ENCODE peak calls at places on chromosomes 2 and 18, in eight cellular contexts. One of them, this sample, is unnamed.

GRCh38 chr2:112055833-112056625 is 960 bp downstream of the TMEM87B start:
- DNase-seq in CD14-positive monocyte: peak; percentile 49
- DNase-seq in D721Med: no peak
- DNase-seq in colonic mucosa: peak; percentile 77
- DNase-seq in activated CD8-positive, alpha-beta T cell treated with anti-CD3 and anti-CD28 coated beads for 36 hours: peak; percentile 54
- DNase-seq in cardiac fibroblast: peak; percentile 97
- DNase-seq in OCI-LY7: peak; percentile 66
- DNase-seq in psoas muscle: peak; percentile 78
- DNase-seq in this sample: no peak

GRCh38 chr2:79929624-79930023 is 374.9 kb downstream of the LRRTM1 start:
- DNase-seq in CD14-positive monocyte: no peak
- DNase-seq in D721Med: no peak
- DNase-seq in colonic mucosa: no peak
- DNase-seq in activated CD8-positive, alpha-beta T cell treated with anti-CD3 and anti-CD28 coated beads for 36 hours: no peak
- DNase-seq in cardiac fibroblast: no peak
- DNase-seq in OCI-LY7: no peak
- DNase-seq in psoas muscle: no peak
- DNase-seq in this sample: no peak

GRCh38 chr2:95231723-95232122 is 24.4 kb downstream of the ZNF892 start:
- DNase-seq in CD14-positive monocyte: no peak
- DNase-seq in D721Med: peak; percentile 57
- DNase-seq in colonic mucosa: peak; percentile 74
- DNase-seq in activated CD8-positive, alpha-beta T cell treated with anti-CD3 and anti-CD28 coated beads for 36 hours: peak; percentile 70
- DNase-seq in cardiac fibroblast: peak; percentile 84
- DNase-seq in OCI-LY7: peak; percentile 58
- DNase-seq in psoas muscle: no peak
- DNase-seq in this sample: no peak

GRCh38 chr2:201881382-201881720 is 75.0 kb downstream of the CDK15 start:
- DNase-seq in CD14-positive monocyte: no peak
- DNase-seq in D721Med: no peak
- DNase-seq in colonic mucosa: no peak
- DNase-seq in activated CD8-positive, alpha-beta T cell treated with anti-CD3 and anti-CD28 coated beads for 36 hours: no peak
- DNase-seq in cardiac fibroblast: no peak
- DNase-seq in OCI-LY7: no peak
- DNase-seq in psoas muscle: no peak
- DNase-seq in this sample: no peak

GRCh38 chr18:51659781-51660180 is 462.3 kb upstream of the MEX3C start:
- DNase-seq in CD14-positive monocyte: no peak
- DNase-seq in D721Med: no peak
- DNase-seq in colonic mucosa: no peak
- DNase-seq in activated CD8-positive, alpha-beta T cell treated with anti-CD3 and anti-CD28 coated beads for 36 hours: no peak
- DNase-seq in cardiac fibroblast: no peak
- DNase-seq in OCI-LY7: no peak
- DNase-seq in psoas muscle: no peak
- DNase-seq in this sample: no peak

GRCh38 chr18:23827681-23828080 is 138.4 kb downstream of the LAMA3 start:
- DNase-seq in CD14-positive monocyte: no peak
- DNase-seq in D721Med: no peak
- DNase-seq in colonic mucosa: no peak
- DNase-seq in activated CD8-positive, alpha-beta T cell treated with anti-CD3 and anti-CD28 coated beads for 36 hours: no peak
- DNase-seq in cardiac fibroblast: no peak
- DNase-seq in OCI-LY7: no peak
- DNase-seq in psoas muscle: no peak
- DNase-seq in this sample: no peak

GRCh38 chr18:9849407-9849961 is 36.3 kb upstream of the TXNDC2 start:
- DNase-seq in CD14-positive monocyte: peak; percentile 93
- DNase-seq in D721Med: no peak
- DNase-seq in colonic mucosa: peak; percentile 72
- DNase-seq in activated CD8-positive, alpha-beta T cell treated with anti-CD3 and anti-CD28 coated beads for 36 hours: no peak
- DNase-seq in cardiac fibroblast: peak; percentile 35
- DNase-seq in OCI-LY7: no peak
- DNase-seq in psoas muscle: peak; percentile 90
- DNase-seq in this sample: no peak

GRCh38 chr2:205347899-205348298 is 334.4 kb upstream of the NRP2 start:
- DNase-seq in CD14-positive monocyte: no peak
- DNase-seq in D721Med: no peak
- DNase-seq in colonic mucosa: no peak
- DNase-seq in activated CD8-positive, alpha-beta T cell treated with anti-CD3 and anti-CD28 coated beads for 36 hours: no peak
- DNase-seq in cardiac fibroblast: no peak
- DNase-seq in OCI-LY7: no peak
- DNase-seq in psoas muscle: no peak
- DNase-seq in this sample: no peak

GRCh38 chr18:58230438-58231179 is 186.6 kb downstream of the NEDD4L start:
- DNase-seq in CD14-positive monocyte: no peak
- DNase-seq in D721Med: no peak
- DNase-seq in colonic mucosa: peak; percentile 58
- DNase-seq in activated CD8-positive, alpha-beta T cell treated with anti-CD3 and anti-CD28 coated beads for 36 hours: no peak
- DNase-seq in cardiac fibroblast: no peak
- DNase-seq in OCI-LY7: no peak
- DNase-seq in psoas muscle: no peak
- DNase-seq in this sample: no peak

GRCh38 chr2:134124047-134124753 is 129.7 kb upstream of the MGAT5 start:
- DNase-seq in CD14-positive monocyte: no peak
- DNase-seq in D721Med: no peak
- DNase-seq in colonic mucosa: peak; percentile 77
- DNase-seq in activated CD8-positive, alpha-beta T cell treated with anti-CD3 and anti-CD28 coated beads for 36 hours: no peak
- DNase-seq in cardiac fibroblast: peak; percentile 10
- DNase-seq in OCI-LY7: peak; percentile 27
- DNase-seq in psoas muscle: no peak
- DNase-seq in this sample: no peak

GRCh38 chr2:105675841-105676240 is 68.9 kb upstream of the NCK2 start:
- DNase-seq in CD14-positive monocyte: no peak
- DNase-seq in D721Med: no peak
- DNase-seq in colonic mucosa: no peak
- DNase-seq in activated CD8-positive, alpha-beta T cell treated with anti-CD3 and anti-CD28 coated beads for 36 hours: no peak
- DNase-seq in cardiac fibroblast: no peak
- DNase-seq in OCI-LY7: no peak
- DNase-seq in psoas muscle: no peak
- DNase-seq in this sample: no peak

GRCh38 chr2:99656938-99657337 is 167.1 kb upstream of the REV1 start:
- DNase-seq in CD14-positive monocyte: no peak
- DNase-seq in D721Med: no peak
- DNase-seq in colonic mucosa: no peak
- DNase-seq in activated CD8-positive, alpha-beta T cell treated with anti-CD3 and anti-CD28 coated beads for 36 hours: no peak
- DNase-seq in cardiac fibroblast: peak; percentile 31
- DNase-seq in OCI-LY7: no peak
- DNase-seq in psoas muscle: no peak
- DNase-seq in this sample: no peak

GRCh38 chr2:111200333-111200879 is 79.7 kb downstream of the BCL2L11 start:
- DNase-seq in CD14-positive monocyte: no peak
- DNase-seq in D721Med: no peak
- DNase-seq in colonic mucosa: no peak
- DNase-seq in activated CD8-positive, alpha-beta T cell treated with anti-CD3 and anti-CD28 coated beads for 36 hours: no peak
- DNase-seq in cardiac fibroblast: no peak
- DNase-seq in OCI-LY7: no peak
- DNase-seq in psoas muscle: no peak
- DNase-seq in this sample: no peak

GRCh38 chr2:9292426-9292825 is 85.8 kb downstream of the ASAP2 start:
- DNase-seq in CD14-positive monocyte: no peak
- DNase-seq in D721Med: no peak
- DNase-seq in colonic mucosa: no peak
- DNase-seq in activated CD8-positive, alpha-beta T cell treated with anti-CD3 and anti-CD28 coated beads for 36 hours: no peak
- DNase-seq in cardiac fibroblast: no peak
- DNase-seq in OCI-LY7: no peak
- DNase-seq in psoas muscle: no peak
- DNase-seq in this sample: no peak

GRCh38 chr2:58967736-58968135 is 726.6 kb upstream of the FANCL start:
- DNase-seq in CD14-positive monocyte: no peak
- DNase-seq in D721Med: no peak
- DNase-seq in colonic mucosa: peak; percentile 21
- DNase-seq in activated CD8-positive, alpha-beta T cell treated with anti-CD3 and anti-CD28 coated beads for 36 hours: no peak
- DNase-seq in cardiac fibroblast: no peak
- DNase-seq in OCI-LY7: no peak
- DNase-seq in psoas muscle: no peak
- DNase-seq in this sample: no peak

GRCh38 chr2:20609349-20609994 is 41.4 kb downstream of the HS1BP3 start:
- DNase-seq in CD14-positive monocyte: peak; percentile 43
- DNase-seq in D721Med: no peak
- DNase-seq in colonic mucosa: no peak
- DNase-seq in activated CD8-positive, alpha-beta T cell treated with anti-CD3 and anti-CD28 coated beads for 36 hours: no peak
- DNase-seq in cardiac fibroblast: peak; percentile 88
- DNase-seq in OCI-LY7: no peak
- DNase-seq in psoas muscle: peak; percentile 64
- DNase-seq in this sample: no peak

GRCh38 chr2:172200495-172201085 is 97.9 kb upstream of the DLX2 start:
- DNase-seq in CD14-positive monocyte: no peak
- DNase-seq in D721Med: no peak
- DNase-seq in colonic mucosa: peak; percentile 49
- DNase-seq in activated CD8-positive, alpha-beta T cell treated with anti-CD3 and anti-CD28 coated beads for 36 hours: peak; percentile 34
- DNase-seq in cardiac fibroblast: peak; percentile 57
- DNase-seq in OCI-LY7: no peak
- DNase-seq in psoas muscle: no peak
- DNase-seq in this sample: no peak

GRCh38 chr2:121565389-121566250 is 34.9 kb downstream of the RNU4ATAC start:
- DNase-seq in CD14-positive monocyte: no peak
- DNase-seq in D721Med: no peak
- DNase-seq in colonic mucosa: no peak
- DNase-seq in activated CD8-positive, alpha-beta T cell treated with anti-CD3 and anti-CD28 coated beads for 36 hours: no peak
- DNase-seq in cardiac fibroblast: no peak
- DNase-seq in OCI-LY7: no peak
- DNase-seq in psoas muscle: peak; percentile 68
- DNase-seq in this sample: no peak

GRCh38 chr2:53569957-53570727 is 197.5 kb upstream of the CHAC2 start:
- DNase-seq in CD14-positive monocyte: no peak
- DNase-seq in D721Med: no peak
- DNase-seq in colonic mucosa: no peak
- DNase-seq in activated CD8-positive, alpha-beta T cell treated with anti-CD3 and anti-CD28 coated beads for 36 hours: no peak
- DNase-seq in cardiac fibroblast: no peak
- DNase-seq in OCI-LY7: no peak
- DNase-seq in psoas muscle: no peak
- DNase-seq in this sample: no peak
- TF ChIP-seq CTCF in CD14-positive monocyte: no peak
- TF ChIP-seq CTCF in D721Med: peak; percentile 32
- TF ChIP-seq CTCF in colonic mucosa: no peak
- TF ChIP-seq CTCF in activated CD8-positive, alpha-beta T cell treated with anti-CD3 and anti-CD28 coated beads for 36 hours: no peak
- TF ChIP-seq CTCF in cardiac fibroblast: no peak
- TF ChIP-seq CTCF in OCI-LY7: no peak
- TF ChIP-seq CTCF in psoas muscle: no peak
- TF ChIP-seq CTCF in this sample: no peak

GRCh38 chr2:224059178-224059577 is 20.1 kb upstream of the SERPINE2 start:
- DNase-seq in CD14-positive monocyte: no peak
- DNase-seq in D721Med: no peak
- DNase-seq in colonic mucosa: no peak
- DNase-seq in activated CD8-positive, alpha-beta T cell treated with anti-CD3 and anti-CD28 coated beads for 36 hours: no peak
- DNase-seq in cardiac fibroblast: no peak
- DNase-seq in OCI-LY7: no peak
- DNase-seq in psoas muscle: no peak
- DNase-seq in this sample: no peak

GRCh38 chr2:224055101-224055500 is 16.0 kb upstream of the SERPINE2 start:
- DNase-seq in CD14-positive monocyte: no peak
- DNase-seq in D721Med: no peak
- DNase-seq in colonic mucosa: no peak
- DNase-seq in activated CD8-positive, alpha-beta T cell treated with anti-CD3 and anti-CD28 coated beads for 36 hours: no peak
- DNase-seq in cardiac fibroblast: no peak
- DNase-seq in OCI-LY7: no peak
- DNase-seq in psoas muscle: no peak
- DNase-seq in this sample: no peak

GRCh38 chr2:224060783-224061482 is 21.8 kb upstream of the SERPINE2 start:
- DNase-seq in CD14-positive monocyte: no peak
- DNase-seq in D721Med: no peak
- DNase-seq in colonic mucosa: no peak
- DNase-seq in activated CD8-positive, alpha-beta T cell treated with anti-CD3 and anti-CD28 coated beads for 36 hours: no peak
- DNase-seq in cardiac fibroblast: no peak
- DNase-seq in OCI-LY7: no peak
- DNase-seq in psoas muscle: no peak
- DNase-seq in this sample: no peak

GRCh38 chr2:224056889-224057288 is 17.8 kb upstream of the SERPINE2 start:
- DNase-seq in CD14-positive monocyte: no peak
- DNase-seq in D721Med: no peak
- DNase-seq in colonic mucosa: no peak
- DNase-seq in activated CD8-positive, alpha-beta T cell treated with anti-CD3 and anti-CD28 coated beads for 36 hours: no peak
- DNase-seq in cardiac fibroblast: no peak
- DNase-seq in OCI-LY7: no peak
- DNase-seq in psoas muscle: no peak
- DNase-seq in this sample: no peak

GRCh38 chr2:224058048-224058775 is 19.1 kb upstream of the SERPINE2 start:
- DNase-seq in CD14-positive monocyte: no peak
- DNase-seq in D721Med: no peak
- DNase-seq in colonic mucosa: no peak
- DNase-seq in activated CD8-positive, alpha-beta T cell treated with anti-CD3 and anti-CD28 coated beads for 36 hours: no peak
- DNase-seq in cardiac fibroblast: no peak
- DNase-seq in OCI-LY7: no peak
- DNase-seq in psoas muscle: no peak
- DNase-seq in this sample: no peak
- TF ChIP-seq CTCF in CD14-positive monocyte: no peak
- TF ChIP-seq CTCF in D721Med: no peak
- TF ChIP-seq CTCF in colonic mucosa: no peak
- TF ChIP-seq CTCF in activated CD8-positive, alpha-beta T cell treated with anti-CD3 and anti-CD28 coated beads for 36 hours: no peak
- TF ChIP-seq CTCF in cardiac fibroblast: peak; percentile 27
- TF ChIP-seq CTCF in OCI-LY7: no peak
- TF ChIP-seq CTCF in psoas muscle: no peak
- TF ChIP-seq CTCF in this sample: no peak

GRCh38 chr18:3481696-3482210 is 31.8 kb downstream of the TGIF1 start:
- DNase-seq in CD14-positive monocyte: no peak
- DNase-seq in D721Med: no peak
- DNase-seq in colonic mucosa: peak; percentile 44
- DNase-seq in activated CD8-positive, alpha-beta T cell treated with anti-CD3 and anti-CD28 coated beads for 36 hours: peak; percentile 46
- DNase-seq in cardiac fibroblast: peak; percentile 69
- DNase-seq in OCI-LY7: peak; percentile 74
- DNase-seq in psoas muscle: no peak
- DNase-seq in this sample: no peak
- TF ChIP-seq CTCF in CD14-positive monocyte: peak; percentile 48
- TF ChIP-seq CTCF in D721Med: peak; percentile 40
- TF ChIP-seq CTCF in colonic mucosa: peak; percentile 27
- TF ChIP-seq CTCF in activated CD8-positive, alpha-beta T cell treated with anti-CD3 and anti-CD28 coated beads for 36 hours: peak; percentile 45
- TF ChIP-seq CTCF in cardiac fibroblast: peak; percentile 65
- TF ChIP-seq CTCF in OCI-LY7: peak; percentile 84
- TF ChIP-seq CTCF in psoas muscle: peak; percentile 27
- TF ChIP-seq CTCF in this sample: peak; percentile 71

GRCh38 chr2:164917296-164917903 is 37.9 kb downstream of the SLC38A11 start:
- DNase-seq in CD14-positive monocyte: no peak
- DNase-seq in D721Med: no peak
- DNase-seq in colonic mucosa: peak; percentile 40
- DNase-seq in activated CD8-positive, alpha-beta T cell treated with anti-CD3 and anti-CD28 coated beads for 36 hours: no peak
- DNase-seq in cardiac fibroblast: peak; percentile 63
- DNase-seq in OCI-LY7: peak; percentile 16
- DNase-seq in psoas muscle: peak; percentile 28
- DNase-seq in this sample: no peak
- TF ChIP-seq CTCF in CD14-positive monocyte: no peak
- TF ChIP-seq CTCF in D721Med: peak; percentile 69
- TF ChIP-seq CTCF in colonic mucosa: peak; percentile 22
- TF ChIP-seq CTCF in activated CD8-positive, alpha-beta T cell treated with anti-CD3 and anti-CD28 coated beads for 36 hours: no peak
- TF ChIP-seq CTCF in cardiac fibroblast: peak; percentile 52
- TF ChIP-seq CTCF in OCI-LY7: peak; percentile 60
- TF ChIP-seq CTCF in psoas muscle: peak; percentile 51
- TF ChIP-seq CTCF in this sample: peak; percentile 67

DNA sequence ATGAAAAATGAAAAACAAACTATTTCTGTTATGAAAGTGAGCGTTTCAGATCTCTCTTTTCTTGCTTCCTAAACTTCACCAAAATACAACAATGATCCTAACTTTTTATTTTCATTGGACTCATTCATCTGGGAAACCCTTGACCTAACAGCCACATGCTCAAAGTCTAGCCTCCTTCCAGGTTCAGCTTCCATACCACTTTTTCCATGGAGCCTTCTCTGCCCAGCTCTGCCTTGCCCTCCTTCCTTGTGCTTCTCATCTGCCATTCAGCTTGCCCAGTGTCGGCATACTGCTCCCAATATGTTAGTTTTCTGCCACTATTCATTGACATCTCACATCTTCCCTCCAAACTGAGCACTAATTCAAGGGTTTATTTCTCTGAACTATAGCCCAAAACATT is 214.7 kb downstream of the RAD51AP2 start:
- DNase-seq in CD14-positive monocyte: no peak
- DNase-seq in D721Med: no peak
- DNase-seq in colonic mucosa: no peak
- DNase-seq in activated CD8-positive, alpha-beta T cell treated with anti-CD3 and anti-CD28 coated beads for 36 hours: no peak
- DNase-seq in cardiac fibroblast: no peak
- DNase-seq in OCI-LY7: no peak
- DNase-seq in psoas muscle: no peak
- DNase-seq in this sample: no peak
- TF ChIP-seq CTCF in CD14-positive monocyte: no peak
- TF ChIP-seq CTCF in D721Med: no peak
- TF ChIP-seq CTCF in colonic mucosa: no peak
- TF ChIP-seq CTCF in activated CD8-positive, alpha-beta T cell treated with anti-CD3 and anti-CD28 coated beads for 36 hours: no peak
- TF ChIP-seq CTCF in cardiac fibroblast: no peak
- TF ChIP-seq CTCF in OCI-LY7: no peak
- TF ChIP-seq CTCF in psoas muscle: no peak
- TF ChIP-seq CTCF in this sample: no peak